ENCODE peak calls at places on chromosomes 7 and 10, in ten cellular contexts. V is brain microvascular endothelial cell, E is testis, D is endodermal cell, A is heart left ventricle, H is tibial artery, L is left ventricle myocardium inferior, U is Peyer's patch, Q is AG10803, K is Panc1. N is an unnamed sample.

GRCh38 chr7:113402005-113402404 is 283.7 kb upstream of the SMIM30 start:
- DNase-seq in V (no peak), E (no peak), D (no peak), A (no peak), H (no peak), L (no peak), U (no peak), Q (no peak), K (no peak), N (no peak)

GRCh38 chr10:130921461-130921860 is 390.1 kb downstream of the TCERG1L start:
- DNase-seq in V (no peak), E (no peak), D (peak; percentile 22), A (no peak), H (no peak), L (no peak), U (no peak), Q (no peak), K (no peak), N (no peak)

GRCh38 chr10:11225935-11226334 is 208.3 kb downstream of the CELF2 start:
- DNase-seq in V (no peak), E (no peak), D (no peak), A (no peak), H (peak; percentile 41), L (no peak), U (no peak), Q (no peak), K (no peak), N (no peak)

GRCh38 chr10:93070378-93071176 is 3.1 kb upstream of the CYP26A1 start:
- DNase-seq in V (no peak), E (no peak), D (no peak), A (no peak), H (no peak), L (no peak), U (no peak), Q (no peak), K (no peak), N (no peak)

GRCh38 chr10:58153751-58154150 is 113.9 kb downstream of the IPMK start:
- DNase-seq in V (no peak), E (no peak), D (no peak), A (no peak), H (no peak), L (no peak), U (no peak), Q (no peak), K (no peak), N (no peak)

GRCh38 chr10:5165738-5166137 is 19.2 kb downstream of the AKR1C8 start:
- DNase-seq in V (no peak), E (no peak), D (no peak), A (no peak), H (no peak), L (no peak), U (no peak), Q (no peak), K (no peak), N (no peak)

GRCh38 chr7:146660839-146661238 is 544.2 kb downstream of the CNTNAP2 start:
- DNase-seq in V (no peak), E (no peak), D (no peak), A (no peak), H (no peak), L (no peak), U (no peak), Q (no peak), K (no peak), N (no peak)

GRCh38 chr10:102627446-102628293 is 16.6 kb upstream of the TRIM8 start:
- DNase-seq in V (peak; percentile 61), E (no peak), D (peak; percentile 89), A (peak; percentile 60), H (no peak), L (peak; percentile 49), U (no peak), Q (peak; percentile 74), K (no peak), N (peak; percentile 37)

GRCh38 chr7:50812847-50813475 is 30.3 kb upstream of the GRB10 start:
- DNase-seq in V (peak; percentile 83), E (peak; percentile 72), D (peak; percentile 61), A (peak; percentile 88), H (peak; percentile 47), L (peak; percentile 81), U (peak; percentile 73), Q (peak; percentile 73), K (peak; percentile 81), N (no peak)

GRCh38 chr7:1546909-1547776 is 8.9 kb downstream of the TMEM184A start:
- DNase-seq in V (no peak), E (no peak), D (no peak), A (no peak), H (no peak), L (no peak), U (no peak), Q (no peak), K (no peak), N (no peak)

GRCh38 chr10:93073539-93074136 is at the start of gene CYP26A1:
- DNase-seq in V (no peak), E (no peak), D (peak; percentile 93), A (no peak), H (no peak), L (no peak), U (no peak), Q (no peak), K (no peak), N (no peak)

GRCh38 chr7:1706381-1706720 is 36.3 kb downstream of the ELFN1 start:
- DNase-seq in V (no peak), E (no peak), D (no peak), A (no peak), H (no peak), L (no peak), U (no peak), Q (no peak), K (no peak), N (no peak)

DNA sequence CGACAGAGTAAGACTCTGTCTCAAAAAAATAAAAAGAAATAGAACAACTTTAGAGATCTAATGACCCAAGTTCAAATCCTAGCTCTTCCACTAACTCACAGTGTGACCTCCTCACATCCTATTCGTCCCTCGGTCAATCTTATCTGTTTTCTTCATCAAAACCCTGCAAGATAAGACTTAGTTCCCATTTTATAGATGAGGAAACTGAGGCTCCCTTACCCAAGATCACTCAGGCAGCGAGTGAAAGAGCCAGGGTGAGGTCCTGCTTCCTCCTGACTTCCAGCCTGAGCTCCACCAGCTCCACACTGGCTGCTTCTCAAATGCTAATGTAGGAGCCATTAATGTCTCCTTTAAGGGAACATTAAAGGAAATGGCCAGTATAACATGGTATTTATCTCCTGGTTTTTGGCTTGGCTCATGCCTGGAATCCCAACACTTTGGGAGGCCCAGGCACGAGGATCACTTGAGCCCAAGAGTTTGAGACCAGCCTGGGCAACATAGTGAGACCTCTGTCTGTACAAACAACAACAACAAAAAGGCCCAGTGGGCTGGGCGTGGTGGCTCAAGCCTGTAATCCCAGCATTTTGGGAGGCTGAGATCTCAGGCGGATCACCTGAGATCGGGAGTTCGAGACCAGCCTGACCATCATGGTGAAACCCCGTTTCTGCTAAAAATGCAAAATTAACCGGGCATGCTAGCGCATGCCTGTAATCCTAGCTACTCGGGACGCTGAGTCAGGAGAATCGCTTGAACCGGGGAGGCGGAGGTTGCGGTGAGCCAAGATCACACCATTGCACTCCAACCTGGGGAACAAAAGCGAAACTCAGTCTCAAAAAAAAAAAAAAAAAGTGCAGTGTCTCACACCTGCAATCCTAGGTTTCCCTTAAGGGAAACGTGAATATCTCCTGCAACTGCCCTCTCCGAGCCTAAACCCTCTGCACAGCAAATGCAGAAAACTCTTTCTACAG is 3.4 kb upstream of the RHBDD2 start:
- DNase-seq in V (no peak), E (no peak), D (no peak), A (no peak), H (no peak), L (no peak), U (no peak), Q (no peak), K (no peak), N (no peak)
- H3K4me3 ChIP-seq in V (no peak overlapping the region), E (no peak overlapping the region), D (no peak overlapping the region), A (no peak overlapping the region), H (no peak overlapping the region), L (no peak overlapping the region), U (no peak overlapping the region), Q (no peak overlapping the region), K (no peak overlapping the region), N (no peak overlapping the region)

GRCh38 chr10:70352401-70353097 is 29.9 kb downstream of the LRRC20 start:
- DNase-seq in V (no peak), E (no peak), D (no peak), A (no peak), H (no peak), L (no peak), U (no peak), Q (no peak), K (no peak), N (no peak)
- TF ChIP-seq CTCF in V (no peak), E (no peak), D (no peak), A (no peak), H (no peak), L (no peak), U (no peak), Q (no peak), K (no peak), N (no peak)

GRCh38 chr10:111079241-111079760 is 2.5 kb downstream of the ADRA2A start:
- DNase-seq in V (no peak), E (no peak), D (peak; percentile 48), A (no peak), H (no peak), L (no peak), U (no peak), Q (no peak), K (no peak), N (no peak)

GRCh38 chr10:111076682-111077661 is at the start of gene ADRA2A:
- DNase-seq in V (peak; percentile 28), E (peak; percentile 65), D (peak; percentile 88), A (no peak), H (no peak), L (peak; percentile 35), U (peak; percentile 82), Q (peak; percentile 69), K (no peak), N (peak; percentile 2)

GRCh38 chr10:111078505-111079185 is 1.8 kb downstream of the ADRA2A start:
- DNase-seq in V (no peak), E (no peak), D (peak; percentile 71), A (no peak), H (no peak), L (no peak), U (no peak), Q (no peak), K (no peak), N (no peak)

GRCh38 chr10:111076191-111076681 is 593 bp upstream of the ADRA2A start:
- DNase-seq in V (peak; percentile 40), E (peak; percentile 83), D (peak; percentile 96), A (peak; percentile 52), H (no peak), L (peak; percentile 58), U (peak; percentile 85), Q (peak; percentile 45), K (peak; percentile 25), N (peak; percentile 8)

GRCh38 chr10:111077715-111078504 is 1.1 kb downstream of the ADRA2A start:
- DNase-seq in V (no peak), E (peak; percentile 23), D (peak; percentile 70), A (no peak), H (no peak), L (peak; percentile 30), U (peak; percentile 68), Q (no peak), K (no peak), N (no peak)
- H3K4me3 ChIP-seq in V (peak overlapping the region; percentile 20), E (peak overlapping the region; percentile 56), D (peak overlapping the region; percentile 81), A (peak overlapping the region; percentile 25), H (peak overlapping the region; percentile 46), L (peak overlapping the region; percentile 69), U (peak overlapping the region; percentile 57), Q (peak overlapping the region; percentile 66), K (no peak overlapping the region), N (peak overlapping the region; percentile 33)

DNA sequence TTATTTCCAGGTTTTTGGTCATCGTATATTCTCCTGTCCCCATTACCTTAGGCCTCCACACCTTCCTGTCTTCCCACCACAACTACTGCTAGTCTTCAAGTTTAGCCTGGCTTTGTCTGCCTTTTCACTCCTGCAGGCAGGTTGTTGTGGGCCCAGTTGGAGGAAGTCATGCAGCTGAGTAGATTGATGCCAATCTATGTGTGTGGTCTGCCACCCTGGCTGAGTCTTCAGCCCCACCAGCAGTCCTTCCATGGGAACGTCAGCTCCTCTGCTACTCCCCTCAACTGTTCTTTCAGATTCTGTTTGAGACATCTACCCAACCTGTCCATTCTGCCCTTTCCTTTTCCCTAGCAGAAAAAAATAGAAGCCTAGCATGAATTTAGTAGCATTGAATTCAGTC is 6.3 kb downstream of the RINT1 start:
- DNase-seq in V (no peak), E (no peak), D (no peak), A (no peak), H (no peak), L (no peak), U (no peak), Q (no peak), K (no peak), N (no peak)
- TF ChIP-seq CTCF in V (no peak), E (no peak), D (no peak), A (no peak), H (no peak), L (no peak), U (no peak), Q (no peak), K (no peak), N (no peak)

N was measured in astrocyte of the cerebellum.